ENCODE peak calls at places on chromosomes 6 and 20, in six cellular contexts. X is fibroblast of mammary gland; G is CD4-positive, CD25-positive, alpha-beta regulatory T cell; N is epithelial cell of prostate; Q is cardiac muscle cell; W is KBM-7. L is an unnamed sample.

GRCh38 chr6:135419162-135419561 is 78.4 kb downstream of the AHI1 start:
- DNase-seq in G (no peak), N (no peak), X (peak), W (no peak), Q (no peak), L (no peak)

GRCh38 chr6:15876406-15876805 is 213.6 kb upstream of the DTNBP1 start:
- DNase-seq in Q (no peak), G (no peak), N (peak), W (no peak), X (peak), L (no peak)

GRCh38 chr6:157944983-157945931 is 36.4 kb upstream of the SYNJ2 start:
- DNase-seq in X (peak), W (no peak), N (no peak), G (no peak), Q (no peak), L (no peak)

GRCh38 chr6:170073846-170074245 is 217.0 kb downstream of the DLL1 start:
- DNase-seq in W (no peak), Q (no peak), N (no peak), X (no peak), G (no peak), L (no peak)

GRCh38 chr6:37451411-37452273 is 18.6 kb downstream of the CMTR1 start:
- DNase-seq in X (peak), Q (no peak), W (no peak), N (no peak), G (no peak), L (no peak)

GRCh38 chr6:134714113-134714512 is 235.8 kb downstream of the ALDH8A1 start:
- DNase-seq in N (peak), G (no peak), W (no peak), X (no peak), Q (no peak), L (no peak)

GRCh38 chr20:52231230-52231746 is 39.7 kb upstream of the ZFP64 start:
- DNase-seq in X (no peak), W (no peak), G (no peak), Q (no peak), N (no peak), L (no peak)

GRCh38 chr20:51143652-51144051 is 120.7 kb upstream of the KCNG1 start:
- DNase-seq in W (no peak), G (no peak), X (no peak), N (no peak), Q (no peak), L (no peak)

GRCh38 chr20:5191829-5192569 is 65.2 kb downstream of the CDS2 start:
- DNase-seq in G (peak), Q (peak), W (peak), X (peak), N (peak), L (peak)

GRCh38 chr6:163748886-163749285 is 334.4 kb downstream of the QKI start:
- DNase-seq in N (no peak), Q (no peak), G (no peak), W (no peak), X (no peak), L (no peak)

GRCh38 chr6:165811512-165811911 is 148.5 kb upstream of the PDE10A start:
- DNase-seq in G (no peak), N (no peak), W (no peak), Q (no peak), X (no peak), L (no peak)

GRCh38 chr20:33736962-33737361 is 5.2 kb downstream of the ZNF341 start:
- DNase-seq in G (no peak), X (no peak), N (no peak), W (no peak), Q (no peak), L (no peak)

GRCh38 chr6:115898246-115898645 is 162.4 kb downstream of the FRK start:
- DNase-seq in W (no peak), X (peak), N (no peak), Q (no peak), G (no peak), L (no peak)

GRCh38 chr6:90328004-90328403 is 31.4 kb upstream of the BACH2 start:
- DNase-seq in W (no peak), N (peak), G (no peak), X (peak), Q (no peak), L (no peak)

GRCh38 chr6:8047466-8048292 is 16.5 kb downstream of the BLOC1S5 start:
- DNase-seq in W (no peak), Q (no peak), G (no peak), X (peak), N (peak), L (no peak)